ENCODE peak calls at places on chromosomes 7 and 10, in six cellular contexts. One of them, this sample, is unnamed.

GRCh38 chr10:126094537-126094936 is 198.2 kb downstream of the FANK1 start:
- DNase-seq in CMK: no peak
- DNase-seq in brain microvascular endothelial cell: no peak
- DNase-seq in cerebellum: no peak
- DNase-seq in neuronal stem cell: no peak
- DNase-seq in BE2C: no peak
- DNase-seq in this sample: no peak

GRCh38 chr7:145497911-145498525 is 618.6 kb upstream of the CNTNAP2 start:
- DNase-seq in brain microvascular endothelial cell: no peak
- DNase-seq in CMK: no peak
- DNase-seq in BE2C: no peak
- DNase-seq in neuronal stem cell: no peak
- DNase-seq in cerebellum: no peak
- DNase-seq in this sample: no peak

GRCh38 chr7:74417419-74417971 is 36.2 kb upstream of the GTF2IRD1 start:
- DNase-seq in cerebellum: peak
- DNase-seq in brain microvascular endothelial cell: peak
- DNase-seq in BE2C: peak
- DNase-seq in neuronal stem cell: peak
- DNase-seq in CMK: peak
- DNase-seq in this sample: peak

GRCh38 chr10:27558612-27559020 is 54.5 kb downstream of the RAB18 start:
- DNase-seq in BE2C: peak
- DNase-seq in brain microvascular endothelial cell: peak
- DNase-seq in cerebellum: peak
- DNase-seq in CMK: no peak
- DNase-seq in neuronal stem cell: peak
- DNase-seq in this sample: no peak

GRCh38 chr10:30917790-30918189 is 113.9 kb downstream of the ZNF438 start:
- DNase-seq in cerebellum: no peak
- DNase-seq in brain microvascular endothelial cell: no peak
- DNase-seq in CMK: no peak
- DNase-seq in neuronal stem cell: no peak
- DNase-seq in BE2C: no peak
- DNase-seq in this sample: no peak

GRCh38 chr7:100677308-100678095 is 4.0 kb downstream of the GNB2 start:
- DNase-seq in BE2C: no peak
- DNase-seq in CMK: no peak
- DNase-seq in brain microvascular endothelial cell: no peak
- DNase-seq in cerebellum: no peak
- DNase-seq in neuronal stem cell: no peak
- DNase-seq in this sample: no peak

GRCh38 chr10:109591631-109592030 is 331.7 kb downstream of the XPNPEP1 start:
- DNase-seq in cerebellum: no peak
- DNase-seq in neuronal stem cell: no peak
- DNase-seq in BE2C: no peak
- DNase-seq in brain microvascular endothelial cell: no peak
- DNase-seq in CMK: no peak
- DNase-seq in this sample: no peak

GRCh38 chr7:78601728-78602127 is 803.2 kb downstream of the PHTF2 start:
- DNase-seq in brain microvascular endothelial cell: no peak
- DNase-seq in BE2C: no peak
- DNase-seq in CMK: no peak
- DNase-seq in cerebellum: no peak
- DNase-seq in neuronal stem cell: no peak
- DNase-seq in this sample: no peak

GRCh38 chr7:47460251-47460989 is 121.5 kb downstream of the TNS3 start:
- DNase-seq in brain microvascular endothelial cell: no peak
- DNase-seq in cerebellum: no peak
- DNase-seq in neuronal stem cell: no peak
- DNase-seq in BE2C: no peak
- DNase-seq in CMK: no peak
- DNase-seq in this sample: no peak

GRCh38 chr10:74738985-74739567 is 87.3 kb upstream of the KAT6B start:
- DNase-seq in CMK: peak
- DNase-seq in cerebellum: no peak
- DNase-seq in neuronal stem cell: no peak
- DNase-seq in BE2C: no peak
- DNase-seq in brain microvascular endothelial cell: peak
- DNase-seq in this sample: peak